ENCODE peak calls at places on chromosomes 5 and 9, in eight cellular contexts. E is A172; R is effector CD4-positive, alpha-beta T cell; A is keratinocyte; J is caudate nucleus; O is GDM1; H is CD8-positive, alpha-beta memory T cell; I is DMS 273 treated with DMSO at 0.1 percent for 48 hours. P is an unnamed sample.

GRCh38 chr5:113490317-113490716 is 2.1 kb upstream of the MCC start:
- DNase-seq in E (no peak), R (no peak), A (no peak), J (no peak), O (no peak), H (no peak), I (no peak), P (no peak)

GRCh38 chr5:95734916-95735315 is 3.8 kb downstream of the RHOBTB3 start:
- DNase-seq in E (no peak), R (no peak), A (no peak), J (peak), O (no peak), H (no peak), I (no peak), P (no peak)

GRCh38 chr5:99019812-99020697 is 91.2 kb upstream of the CHD1 start:
- DNase-seq in E (peak), R (no peak), A (no peak), J (no peak), O (no peak), H (no peak), I (peak), P (no peak)

GRCh38 chr9:137034039-137034708 is 2.3 kb upstream of the FUT7 start:
- DNase-seq in E (peak), R (no peak), A (no peak), J (no peak), O (peak), H (no peak), I (no peak), P (no peak)

GRCh38 chr9:94016744-94017143 is 61.6 kb upstream of the BARX1 start:
- DNase-seq in E (no peak), R (no peak), A (no peak), J (no peak), O (no peak), H (no peak), I (no peak), P (no peak)

GRCh38 chr5:88325868-88326267 is 57.2 kb upstream of the TMEM161B start:
- DNase-seq in E (no peak), R (no peak), A (no peak), J (no peak), O (no peak), H (no peak), I (no peak), P (no peak)

GRCh38 chr9:6793203-6793602 is 35.4 kb downstream of the KDM4C start:
- DNase-seq in E (no peak), R (no peak), A (no peak), J (no peak), O (no peak), H (no peak), I (no peak), P (no peak)

GRCh38 chr5:375336-375920 is 53.9 kb downstream of the AHRR start:
- DNase-seq in E (no peak), R (no peak), A (no peak), J (no peak), O (no peak), H (no peak), I (no peak), P (peak)

GRCh38 chr9:2621678-2622360 is at the start of gene VLDLR:
- DNase-seq in E (peak), R (no peak), A (no peak), J (peak), O (peak), H (peak), I (no peak), P (peak)

GRCh38 chr5:123359866-123360569 is 63.2 kb downstream of the CEP120 start:
- DNase-seq in E (no peak), R (no peak), A (no peak), J (no peak), O (no peak), H (no peak), I (no peak), P (no peak)

GRCh38 chr9:75001719-75002421 is 26.2 kb downstream of the CARNMT1 start:
- DNase-seq in E (peak), R (peak), A (peak), J (no peak), O (peak), H (no peak), I (peak), P (no peak)

GRCh38 chr9:6757988-6758417 is 230 bp downstream of the KDM4C start:
- DNase-seq in E (no peak), R (no peak), A (peak), J (no peak), O (no peak), H (no peak), I (no peak), P (no peak)

GRCh38 chr9:37617837-37618236 is 25.4 kb upstream of the TOMM5 start:
- DNase-seq in E (peak), R (no peak), A (no peak), J (no peak), O (no peak), H (no peak), I (no peak), P (no peak)

GRCh38 chr9:89178162-89179120 is at the start of gene SHC3:
- DNase-seq in E (no peak), R (no peak), A (no peak), J (no peak), O (no peak), H (no peak), I (no peak), P (no peak)

GRCh38 chr5:622359-622758 is 10.2 kb downstream of the CEP72 start:
- DNase-seq in E (no peak), R (no peak), A (no peak), J (no peak), O (no peak), H (no peak), I (no peak), P (peak)

GRCh38 chr9:136577941-136578619 is 32.2 kb upstream of the NOTCH1 start:
- DNase-seq in E (no peak), R (no peak), A (no peak), J (no peak), O (no peak), H (no peak), I (no peak), P (no peak)

GRCh38 chr5:102754499-102755424 is at the start of gene PAM:
- DNase-seq in E (peak), R (peak), A (no peak), J (peak), O (peak), H (peak), I (peak), P (peak)

GRCh38 chr9:138045541-138046490 is 168.2 kb downstream of the CACNA1B start:
- DNase-seq in E (no peak), R (no peak), A (no peak), J (no peak), O (no peak), H (no peak), I (no peak), P (peak)

GRCh38 chr5:119411291-119411934 is 40.9 kb upstream of the HSD17B4 start:
- DNase-seq in E (peak), R (no peak), A (peak), J (no peak), O (no peak), H (no peak), I (no peak), P (no peak)

GRCh38 chr5:172648008-172648359 is 6.9 kb downstream of the NEURL1B start:
- DNase-seq in E (no peak), R (no peak), A (peak), J (no peak), O (no peak), H (no peak), I (no peak), P (no peak)

GRCh38 chr5:150313921-150314716 is 11.4 kb upstream of the ARSI start:
- DNase-seq in E (no peak), R (no peak), A (no peak), J (no peak), O (no peak), H (no peak), I (no peak), P (no peak)

GRCh38 chr9:33229359-33230120 is 10.4 kb upstream of the SPINK4 start:
- DNase-seq in E (peak), R (no peak), A (peak), J (no peak), O (no peak), H (no peak), I (no peak), P (peak)

GRCh38 chr9:34458967-34459355 is 356 bp downstream of the DNAI1 start:
- DNase-seq in E (no peak), R (no peak), A (no peak), J (no peak), O (no peak), H (no peak), I (no peak), P (no peak)

GRCh38 chr9:70085241-70085640 is 41.6 kb downstream of the MAMDC2 start:
- DNase-seq in E (peak), R (no peak), A (no peak), J (no peak), O (no peak), H (no peak), I (no peak), P (no peak)

GRCh38 chr5:164041105-164041504 is 535.7 kb downstream of the MAT2B start:
- DNase-seq in E (no peak), R (no peak), A (no peak), J (no peak), O (no peak), H (no peak), I (no peak), P (no peak)

GRCh38 chr9:3868466-3868865 is 342.7 kb upstream of the RFX3 start:
- DNase-seq in E (no peak), R (no peak), A (no peak), J (no peak), O (no peak), H (no peak), I (no peak), P (no peak)

GRCh38 chr5:63825984-63826383 is 136.3 kb downstream of the HTR1A start:
- DNase-seq in E (no peak), R (no peak), A (no peak), J (no peak), O (no peak), H (no peak), I (no peak), P (no peak)

P was measured in posterior vena cava.